ENCODE peak calls at places on chromosomes 1 and 21, in five cellular contexts. Y, A, E, L and I are unnamed samples.

GRCh38 chr21:44405948-44406872 is 49.1 kb upstream of the LRRC3 start:
- DNase-seq in L (no peak), A (no peak), E (no peak), Y (no peak), I (no peak)

GRCh38 chr1:54199151-54199764 is 572 bp downstream of the CYB5RL start:
- DNase-seq in Y (no peak), A (peak; percentile 18), E (no peak), L (no peak), I (no peak)

GRCh38 chr1:212034516-212035122 is 738 bp downstream of the INTS7 start:
- DNase-seq in A (no peak), L (no peak), E (no peak), Y (no peak), I (no peak)

GRCh38 chr1:145926706-145927072 is 595 bp downstream of the RBM8A start:
- DNase-seq in E (no peak), L (no peak), A (no peak), Y (no peak), I (no peak)

GRCh38 chr1:188715566-188715965 is 1762.1 kb downstream of the BRINP3 start:
- DNase-seq in Y (no peak), A (no peak), E (peak; percentile 16), L (no peak), I (no peak)

GRCh38 chr1:119766374-119766794 is 2.3 kb downstream of the HMGCS2 start:
- DNase-seq in E (no peak), A (peak; percentile 9), L (no peak), Y (no peak), I (no peak)

GRCh38 chr1:51768971-51769601 is 109.4 kb downstream of the NRDC start:
- DNase-seq in E (peak; percentile 61), A (peak; percentile 85), Y (no peak), L (no peak), I (peak; percentile 67)

GRCh38 chr1:206949208-206949607 is 2.9 kb upstream of the PIGR start:
- DNase-seq in A (no peak), E (no peak), Y (no peak), L (peak; percentile 31), I (no peak)

GRCh38 chr1:63051356-63051755 is 267.4 kb downstream of the ATG4C start:
- DNase-seq in E (no peak), L (no peak), Y (no peak), A (no peak), I (no peak)

GRCh38 chr1:160416369-160416768 is 16.0 kb downstream of the VANGL2 start:
- DNase-seq in Y (no peak), A (peak; percentile 33), E (peak; percentile 77), L (no peak), I (peak; percentile 39)

GRCh38 chr1:199292873-199293272 is 654.0 kb downstream of the PTPRC start:
- DNase-seq in L (no peak), Y (no peak), E (no peak), A (no peak), I (no peak)

GRCh38 chr1:24914226-24915069 is 15.6 kb downstream of the RUNX3 start:
- DNase-seq in A (no peak), Y (no peak), E (no peak), L (no peak), I (no peak)

GRCh38 chr1:192809286-192810252 is 730 bp downstream of the RGS2 start:
- DNase-seq in E (peak; percentile 66), L (peak; percentile 37), A (peak; percentile 60), Y (peak; percentile 19), I (peak; percentile 71)

GRCh38 chr1:191752342-191752741 is 405.9 kb upstream of the RGS18 start:
- DNase-seq in L (no peak), Y (no peak), E (no peak), A (no peak), I (peak; percentile 7)

GRCh38 chr1:220407101-220407683 is 120.7 kb upstream of the MARK1 start:
- DNase-seq in A (no peak), E (no peak), L (no peak), Y (no peak), I (no peak)

GRCh38 chr21:29135481-29135880 is 5.0 kb downstream of the MAP3K7CL start:
- DNase-seq in L (no peak), A (no peak), E (no peak), Y (no peak), I (no peak)

GRCh38 chr1:196148367-196148970 is 459.8 kb downstream of the KCNT2 start:
- DNase-seq in E (peak; percentile 69), L (no peak), A (peak; percentile 79), Y (no peak), I (peak; percentile 37)

GRCh38 chr1:62481681-62482080 is 44.8 kb downstream of the USP1 start:
- DNase-seq in A (no peak), E (no peak), Y (no peak), L (no peak), I (no peak)

GRCh38 chr1:221888218-221888617 is 146.3 kb upstream of the DUSP10 start:
- DNase-seq in A (no peak), Y (no peak), E (no peak), L (no peak), I (no peak)

GRCh38 chr1:221887091-221887746 is 145.3 kb upstream of the DUSP10 start:
- DNase-seq in L (peak; percentile 74), E (peak; percentile 99), A (peak; percentile 73), Y (peak; percentile 85), I (peak; percentile 21)

GRCh38 chr1:221884821-221885220 is 142.9 kb upstream of the DUSP10 start:
- DNase-seq in E (no peak), L (no peak), Y (no peak), A (peak; percentile 33), I (no peak)

GRCh38 chr1:221887758-221888157 is 145.9 kb upstream of the DUSP10 start:
- DNase-seq in L (no peak), Y (no peak), A (no peak), E (no peak), I (no peak)

DNA sequence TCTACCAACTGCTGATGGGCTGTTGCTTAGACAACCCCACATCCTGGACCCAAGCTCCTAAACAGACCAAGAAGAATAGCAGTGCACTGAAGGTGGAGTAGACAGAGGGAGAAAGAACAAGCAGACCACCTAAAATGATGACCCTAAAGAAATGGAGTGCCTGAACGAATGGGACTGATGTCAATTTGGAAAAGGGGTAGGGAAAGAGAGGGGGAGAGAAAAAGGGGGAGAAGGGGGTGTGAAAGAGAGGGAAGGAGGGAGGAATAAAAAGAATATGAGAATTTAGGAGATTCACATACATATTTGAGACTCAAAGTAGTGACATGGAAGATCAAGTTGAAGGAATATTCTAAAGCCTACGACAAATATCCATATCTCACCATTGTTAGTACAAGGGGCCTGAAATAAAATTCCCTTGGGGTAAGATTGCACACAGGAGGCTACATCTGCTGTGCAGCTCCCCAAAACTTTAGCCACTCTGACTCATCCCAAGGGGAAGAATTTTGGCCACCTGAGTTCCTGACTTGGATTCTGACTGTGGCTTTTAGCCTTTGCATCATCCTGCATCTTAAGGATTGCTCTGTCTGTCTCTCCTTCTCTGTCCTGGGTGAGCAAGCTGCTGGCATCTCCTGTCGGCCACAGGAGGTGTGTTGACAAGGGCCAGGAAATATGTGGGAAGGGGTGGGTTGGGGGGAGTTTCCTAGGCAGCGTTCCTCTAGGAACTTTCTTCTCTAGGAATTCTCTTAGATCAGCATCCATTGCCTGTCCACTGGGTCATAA is 144.6 kb upstream of the DUSP10 start:
- DNase-seq in A (peak; percentile 29), E (peak; percentile 84), Y (no peak), L (no peak), I (no peak)
- TF ChIP-seq CTCF in A (no peak), E (no peak), Y (no peak), L (no peak), I (no peak)

DNA sequence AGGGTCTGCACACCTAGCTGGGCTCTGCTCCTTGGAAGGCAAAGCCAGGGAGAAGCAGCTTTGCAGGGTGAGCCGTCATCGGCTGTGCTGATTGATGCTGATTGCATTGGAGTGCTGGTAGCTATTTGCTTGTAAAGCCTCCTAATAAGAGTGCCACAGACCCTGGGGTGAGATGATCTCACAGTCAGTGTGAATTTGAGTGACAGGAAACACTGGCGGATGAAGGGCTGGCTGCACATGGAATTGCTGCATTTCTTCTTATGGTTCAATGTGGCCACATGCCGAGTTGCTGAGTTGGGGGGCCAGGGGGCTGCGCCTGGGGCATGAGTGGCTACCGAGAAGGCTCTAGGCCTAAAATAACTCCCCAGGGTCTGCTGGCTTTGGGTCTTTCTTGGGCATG is 138.2 kb upstream of the CACNA1E start:
- DNase-seq in E (no peak), Y (no peak), A (no peak), L (no peak), I (no peak)
- TF ChIP-seq CTCF in E (no peak), Y (no peak), A (no peak), L (no peak), I (no peak)

GRCh38 chr1:2204384-2205190 is 10.0 kb upstream of the FAAP20 start:
- DNase-seq in Y (peak; percentile 83), L (peak; percentile 83), A (peak; percentile 62), E (no peak), I (peak; percentile 83)

GRCh38 chr1:2202843-2203601 is 8.4 kb upstream of the FAAP20 start:
- DNase-seq in E (no peak), L (no peak), Y (no peak), A (no peak), I (no peak)

GRCh38 chr1:2203671-2204383 is 9.3 kb upstream of the FAAP20 start:
- DNase-seq in E (no peak), A (no peak), L (no peak), Y (no peak), I (no peak)

GRCh38 chr1:2206813-2207488 is 12.4 kb upstream of the FAAP20 start:
- DNase-seq in L (no peak), Y (no peak), A (no peak), E (no peak), I (no peak)

DNA sequence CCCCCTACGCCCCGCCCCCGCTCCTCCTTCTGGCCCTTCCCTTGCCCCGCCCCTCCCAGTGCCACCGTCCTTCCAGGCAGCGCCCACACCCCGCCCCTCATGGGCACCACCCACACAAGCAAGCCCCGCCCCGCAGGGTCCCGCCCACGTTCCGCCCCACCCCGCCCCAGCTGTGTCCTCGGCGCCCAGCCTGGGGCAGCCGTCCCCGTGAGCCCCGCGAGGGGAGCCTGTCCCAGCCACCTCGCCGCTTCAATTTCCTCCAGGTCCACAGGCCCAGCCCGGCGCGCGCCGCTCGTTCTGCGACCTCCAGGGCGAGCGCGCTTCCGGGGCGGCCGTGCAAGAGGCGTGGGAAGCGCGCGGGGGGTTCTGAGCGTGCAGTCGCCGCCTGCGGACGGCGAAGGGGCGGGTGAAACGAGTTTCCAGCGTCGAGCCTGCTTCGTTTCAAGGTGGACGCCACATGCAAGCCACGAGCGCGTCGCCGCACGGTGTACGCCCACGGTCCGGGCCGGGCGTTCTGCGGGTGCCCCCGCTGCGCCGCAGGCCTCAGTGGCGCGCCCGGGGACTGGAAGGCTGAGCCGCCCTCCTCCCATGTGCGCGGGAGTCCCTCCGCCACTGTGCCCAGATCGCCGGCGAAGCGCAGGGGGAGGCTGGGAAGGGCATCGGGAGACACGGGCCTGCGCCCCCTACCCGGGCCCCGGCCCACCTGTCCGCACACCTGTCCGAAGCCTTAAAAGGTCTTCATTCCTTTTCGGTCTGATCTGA is 10.8 kb upstream of the FAAP20 start:
- DNase-seq in Y (peak; percentile 98), A (peak; percentile 94), L (peak; percentile 97), E (peak; percentile 90), I (peak; percentile 89)
- TF ChIP-seq CTCF in Y (no peak), A (no peak), L (peak; percentile 34), E (no peak), I (no peak)

GRCh38 chr1:2311184-2312032 is 79.9 kb downstream of the MORN1 start:
- DNase-seq in E (peak; percentile 52), Y (peak; percentile 77), A (peak; percentile 49), L (peak; percentile 72), I (peak; percentile 58)
- TF ChIP-seq CTCF in E (peak; percentile 15), Y (no peak), A (peak; percentile 68), L (peak; percentile 47), I (peak; percentile 19)